ENCODE peak calls at places on chromosomes 2 and 18, in five cellular contexts. C is ovary, U is KBM-7, E is EL, W is NCI-H1105. J is an unnamed sample.

GRCh38 chr2:219155054-219155644 is 5.5 kb downstream of the NHEJ1 start:
- DNase-seq in U (peak; percentile 79), C (no peak), W (peak; percentile 71), E (peak; percentile 73), J (peak; percentile 92)

GRCh38 chr18:23756590-23757540 is 67.6 kb downstream of the LAMA3 start:
- DNase-seq in C (no peak), U (no peak), W (no peak), E (no peak), J (no peak)

GRCh38 chr2:219314804-219315468 is 5.7 kb upstream of the PTPRN start:
- DNase-seq in E (no peak), U (no peak), W (no peak), C (no peak), J (no peak)

GRCh38 chr2:133579295-133579694 is 11.0 kb upstream of the NCKAP5 start:
- DNase-seq in U (no peak), C (no peak), E (peak; percentile 48), W (no peak), J (no peak)

GRCh38 chr2:162025121-162025911 is 48.7 kb downstream of the DPP4 start:
- DNase-seq in E (peak; percentile 79), U (no peak), C (no peak), W (no peak), J (no peak)

GRCh38 chr2:223481486-223481885 is 120.7 kb downstream of the SCG2 start:
- DNase-seq in U (no peak), C (no peak), E (no peak), W (no peak), J (no peak)

GRCh38 chr2:75705921-75706320 is 4.8 kb downstream of the GCFC2 start:
- DNase-seq in U (peak; percentile 48), W (no peak), C (no peak), E (peak; percentile 7), J (peak; percentile 1)

GRCh38 chr2:236831698-236832097 is 254.0 kb upstream of the COPS8 start:
- DNase-seq in U (no peak), E (no peak), C (no peak), W (no peak), J (no peak)

GRCh38 chr2:47485751-47486300 is 82.9 kb downstream of the MSH2 start:
- DNase-seq in E (peak; percentile 10), C (no peak), U (no peak), W (no peak), J (no peak)

J was measured in OCI-M1.